ENCODE peak calls at places on chromosomes 6 and 20, in six cellular contexts. One of them, this sample, is unnamed.

GRCh38 chr6:169959129-169960002 is 207.9 kb downstream of the ERMARD start:
- DNase-seq in mammary epithelial cell: no peak
- DNase-seq in CD4-positive, alpha-beta T cell: peak
- DNase-seq in B cell: peak
- DNase-seq in fibroblast of pulmonary artery: no peak
- DNase-seq in CD8-positive, alpha-beta T cell: peak
- DNase-seq in this sample: peak

GRCh38 chr20:55535366-55535765 is 470.0 kb downstream of the CBLN4 start:
- DNase-seq in mammary epithelial cell: no peak
- DNase-seq in CD4-positive, alpha-beta T cell: no peak
- DNase-seq in B cell: no peak
- DNase-seq in fibroblast of pulmonary artery: no peak
- DNase-seq in CD8-positive, alpha-beta T cell: no peak
- DNase-seq in this sample: no peak

GRCh38 chr20:64102647-64103354 is 4.6 kb downstream of the NPBWR2 start:
- DNase-seq in mammary epithelial cell: no peak
- DNase-seq in CD4-positive, alpha-beta T cell: no peak
- DNase-seq in B cell: no peak
- DNase-seq in fibroblast of pulmonary artery: no peak
- DNase-seq in CD8-positive, alpha-beta T cell: no peak
- DNase-seq in this sample: no peak

GRCh38 chr6:161422710-161423109 is 148.8 kb upstream of the AGPAT4 start:
- DNase-seq in mammary epithelial cell: peak
- DNase-seq in CD4-positive, alpha-beta T cell: no peak
- DNase-seq in B cell: no peak
- DNase-seq in fibroblast of pulmonary artery: peak
- DNase-seq in CD8-positive, alpha-beta T cell: no peak
- DNase-seq in this sample: peak

GRCh38 chr6:131951576-131952230 is 531 bp upstream of the CCN2 start:
- DNase-seq in mammary epithelial cell: no peak
- DNase-seq in CD4-positive, alpha-beta T cell: no peak
- DNase-seq in B cell: no peak
- DNase-seq in fibroblast of pulmonary artery: peak
- DNase-seq in CD8-positive, alpha-beta T cell: no peak
- DNase-seq in this sample: no peak

GRCh38 chr6:52390361-52390727 is 28.4 kb downstream of the PAQR8 start:
- DNase-seq in mammary epithelial cell: peak
- DNase-seq in CD4-positive, alpha-beta T cell: no peak
- DNase-seq in B cell: no peak
- DNase-seq in fibroblast of pulmonary artery: peak
- DNase-seq in CD8-positive, alpha-beta T cell: peak
- DNase-seq in this sample: peak

GRCh38 chr6:54244430-54244829 is 63.8 kb upstream of the TINAG start:
- DNase-seq in mammary epithelial cell: peak
- DNase-seq in CD4-positive, alpha-beta T cell: no peak
- DNase-seq in B cell: no peak
- DNase-seq in fibroblast of pulmonary artery: peak
- DNase-seq in CD8-positive, alpha-beta T cell: no peak
- DNase-seq in this sample: peak

GRCh38 chr20:37419774-37420542 is 74.0 kb downstream of the SRC start:
- DNase-seq in mammary epithelial cell: no peak
- DNase-seq in CD4-positive, alpha-beta T cell: no peak
- DNase-seq in B cell: no peak
- DNase-seq in fibroblast of pulmonary artery: no peak
- DNase-seq in CD8-positive, alpha-beta T cell: no peak
- DNase-seq in this sample: no peak

GRCh38 chr6:37920667-37921066 is 101.1 kb downstream of the ZFAND3 start:
- DNase-seq in mammary epithelial cell: peak
- DNase-seq in CD4-positive, alpha-beta T cell: no peak
- DNase-seq in B cell: no peak
- DNase-seq in fibroblast of pulmonary artery: no peak
- DNase-seq in CD8-positive, alpha-beta T cell: no peak
- DNase-seq in this sample: peak

GRCh38 chr6:48893048-48893447 is 570.0 kb downstream of the MMUT start:
- DNase-seq in mammary epithelial cell: no peak
- DNase-seq in CD4-positive, alpha-beta T cell: no peak
- DNase-seq in B cell: no peak
- DNase-seq in fibroblast of pulmonary artery: no peak
- DNase-seq in CD8-positive, alpha-beta T cell: no peak
- DNase-seq in this sample: peak

GRCh38 chr6:114342826-114343781 is at the start of gene HS3ST5:
- DNase-seq in mammary epithelial cell: peak
- DNase-seq in CD4-positive, alpha-beta T cell: no peak
- DNase-seq in B cell: peak
- DNase-seq in fibroblast of pulmonary artery: peak
- DNase-seq in CD8-positive, alpha-beta T cell: no peak
- DNase-seq in this sample: peak

GRCh38 chr6:159720708-159721107 is 6.6 kb upstream of the WTAP start:
- DNase-seq in mammary epithelial cell: peak
- DNase-seq in CD4-positive, alpha-beta T cell: no peak
- DNase-seq in B cell: no peak
- DNase-seq in fibroblast of pulmonary artery: peak
- DNase-seq in CD8-positive, alpha-beta T cell: no peak
- DNase-seq in this sample: peak

GRCh38 chr20:6101346-6101745 is 21.5 kb downstream of the FERMT1 start:
- DNase-seq in mammary epithelial cell: peak
- DNase-seq in CD4-positive, alpha-beta T cell: no peak
- DNase-seq in B cell: no peak
- DNase-seq in fibroblast of pulmonary artery: no peak
- DNase-seq in CD8-positive, alpha-beta T cell: no peak
- DNase-seq in this sample: peak

GRCh38 chr6:110075406-110075805 is 97.3 kb downstream of the GPR6 start:
- DNase-seq in mammary epithelial cell: peak
- DNase-seq in CD4-positive, alpha-beta T cell: no peak
- DNase-seq in B cell: no peak
- DNase-seq in fibroblast of pulmonary artery: peak
- DNase-seq in CD8-positive, alpha-beta T cell: no peak
- DNase-seq in this sample: peak

GRCh38 chr6:22401206-22401605 is 104.4 kb upstream of the PRL start:
- DNase-seq in mammary epithelial cell: peak
- DNase-seq in CD4-positive, alpha-beta T cell: no peak
- DNase-seq in B cell: no peak
- DNase-seq in fibroblast of pulmonary artery: no peak
- DNase-seq in CD8-positive, alpha-beta T cell: no peak
- DNase-seq in this sample: peak

GRCh38 chr6:87421576-87421975 is 13.8 kb downstream of the CFAP206 start:
- DNase-seq in mammary epithelial cell: peak
- DNase-seq in CD4-positive, alpha-beta T cell: no peak
- DNase-seq in B cell: no peak
- DNase-seq in fibroblast of pulmonary artery: no peak
- DNase-seq in CD8-positive, alpha-beta T cell: no peak
- DNase-seq in this sample: peak

GRCh38 chr6:19879663-19880062 is 42.5 kb downstream of the ID4 start:
- DNase-seq in mammary epithelial cell: no peak
- DNase-seq in CD4-positive, alpha-beta T cell: no peak
- DNase-seq in B cell: no peak
- DNase-seq in fibroblast of pulmonary artery: no peak
- DNase-seq in CD8-positive, alpha-beta T cell: no peak
- DNase-seq in this sample: peak

GRCh38 chr6:132218063-132218696 is 183.1 kb downstream of the MOXD1 start:
- DNase-seq in mammary epithelial cell: no peak
- DNase-seq in CD4-positive, alpha-beta T cell: no peak
- DNase-seq in B cell: peak
- DNase-seq in fibroblast of pulmonary artery: peak
- DNase-seq in CD8-positive, alpha-beta T cell: no peak
- DNase-seq in this sample: peak

GRCh38 chr6:78525961-78526360 is 341.4 kb upstream of the IRAK1BP1 start:
- DNase-seq in mammary epithelial cell: no peak
- DNase-seq in CD4-positive, alpha-beta T cell: no peak
- DNase-seq in B cell: no peak
- DNase-seq in fibroblast of pulmonary artery: no peak
- DNase-seq in CD8-positive, alpha-beta T cell: no peak
- DNase-seq in this sample: no peak

DNA sequence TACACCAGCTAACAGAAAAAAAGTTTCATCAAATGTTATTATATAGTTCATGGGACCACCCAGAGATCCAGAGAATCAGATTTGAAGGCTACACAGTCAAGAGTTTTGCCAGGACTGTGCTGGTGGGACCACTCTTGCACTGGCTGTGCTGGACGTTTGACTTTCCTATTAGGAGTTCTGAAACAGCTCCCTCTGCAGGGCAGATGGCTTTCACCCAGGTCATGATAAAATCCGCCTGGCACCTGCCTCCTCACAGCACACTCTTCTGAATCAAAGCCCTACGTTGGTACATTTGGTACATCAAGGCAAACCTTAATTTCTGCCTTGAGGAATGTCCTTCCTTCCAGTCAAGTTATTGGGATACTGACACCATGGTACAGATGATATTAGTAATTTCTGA is 302.1 kb downstream of the ZNF217 start:
- DNase-seq in mammary epithelial cell: no peak
- DNase-seq in CD4-positive, alpha-beta T cell: no peak
- DNase-seq in B cell: no peak
- DNase-seq in fibroblast of pulmonary artery: no peak
- DNase-seq in CD8-positive, alpha-beta T cell: no peak
- DNase-seq in this sample: no peak
- TF ChIP-seq CTCF in mammary epithelial cell: peak
- TF ChIP-seq CTCF in CD4-positive, alpha-beta T cell: no peak
- TF ChIP-seq CTCF in B cell: no peak
- TF ChIP-seq CTCF in fibroblast of pulmonary artery: peak
- TF ChIP-seq CTCF in CD8-positive, alpha-beta T cell: no peak
- TF ChIP-seq CTCF in this sample: no peak

GRCh38 chr6:39091163-39091562 is 23.8 kb downstream of the SAYSD1 start:
- DNase-seq in mammary epithelial cell: peak
- DNase-seq in CD4-positive, alpha-beta T cell: no peak
- DNase-seq in B cell: no peak
- DNase-seq in fibroblast of pulmonary artery: no peak
- DNase-seq in CD8-positive, alpha-beta T cell: no peak
- DNase-seq in this sample: peak

GRCh38 chr6:39088331-39088730 is 26.7 kb downstream of the SAYSD1 start:
- DNase-seq in mammary epithelial cell: no peak
- DNase-seq in CD4-positive, alpha-beta T cell: no peak
- DNase-seq in B cell: no peak
- DNase-seq in fibroblast of pulmonary artery: peak
- DNase-seq in CD8-positive, alpha-beta T cell: no peak
- DNase-seq in this sample: peak

GRCh38 chr6:39087197-39087596 is 27.8 kb downstream of the SAYSD1 start:
- DNase-seq in mammary epithelial cell: no peak
- DNase-seq in CD4-positive, alpha-beta T cell: no peak
- DNase-seq in B cell: no peak
- DNase-seq in fibroblast of pulmonary artery: no peak
- DNase-seq in CD8-positive, alpha-beta T cell: no peak
- DNase-seq in this sample: no peak

GRCh38 chr6:39092124-39092523 is 22.9 kb downstream of the SAYSD1 start:
- DNase-seq in mammary epithelial cell: no peak
- DNase-seq in CD4-positive, alpha-beta T cell: no peak
- DNase-seq in B cell: no peak
- DNase-seq in fibroblast of pulmonary artery: no peak
- DNase-seq in CD8-positive, alpha-beta T cell: no peak
- DNase-seq in this sample: no peak

DNA sequence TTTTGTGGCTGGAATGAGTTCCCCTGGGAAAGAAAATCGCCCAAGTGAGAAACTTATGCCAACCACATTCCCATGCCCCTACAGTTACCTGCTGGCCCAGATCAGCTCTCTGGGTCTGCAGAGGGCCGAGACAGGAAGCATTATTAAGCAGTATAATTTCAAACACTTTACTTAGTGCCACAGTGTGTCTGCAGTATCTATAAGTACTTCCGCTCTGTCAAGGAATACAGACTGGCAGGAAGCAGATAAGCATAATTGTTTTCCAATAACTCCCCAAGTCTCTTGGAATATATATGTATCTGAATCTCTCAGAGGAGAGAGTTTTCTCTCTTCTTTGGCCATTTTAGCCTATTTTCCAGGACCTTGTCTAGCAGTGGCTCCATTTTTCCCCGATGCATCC is 24.9 kb downstream of the SAYSD1 start:
- DNase-seq in mammary epithelial cell: no peak
- DNase-seq in CD4-positive, alpha-beta T cell: no peak
- DNase-seq in B cell: no peak
- DNase-seq in fibroblast of pulmonary artery: no peak
- DNase-seq in CD8-positive, alpha-beta T cell: no peak
- DNase-seq in this sample: no peak
- TF ChIP-seq CTCF in mammary epithelial cell: no peak
- TF ChIP-seq CTCF in CD4-positive, alpha-beta T cell: no peak
- TF ChIP-seq CTCF in B cell: no peak
- TF ChIP-seq CTCF in fibroblast of pulmonary artery: no peak
- TF ChIP-seq CTCF in CD8-positive, alpha-beta T cell: no peak
- TF ChIP-seq CTCF in this sample: no peak

GRCh38 chr6:130152908-130153510 is 69.7 kb downstream of the SAMD3 start:
- DNase-seq in mammary epithelial cell: no peak
- DNase-seq in CD4-positive, alpha-beta T cell: no peak
- DNase-seq in B cell: no peak
- DNase-seq in fibroblast of pulmonary artery: no peak
- DNase-seq in CD8-positive, alpha-beta T cell: no peak
- DNase-seq in this sample: no peak

GRCh38 chr6:130150906-130151305 is 71.8 kb downstream of the SAMD3 start:
- DNase-seq in mammary epithelial cell: no peak
- DNase-seq in CD4-positive, alpha-beta T cell: no peak
- DNase-seq in B cell: no peak
- DNase-seq in fibroblast of pulmonary artery: no peak
- DNase-seq in CD8-positive, alpha-beta T cell: no peak
- DNase-seq in this sample: no peak

GRCh38 chr6:130143709-130144108 is 79.0 kb downstream of the SAMD3 start:
- DNase-seq in mammary epithelial cell: peak
- DNase-seq in CD4-positive, alpha-beta T cell: no peak
- DNase-seq in B cell: no peak
- DNase-seq in fibroblast of pulmonary artery: peak
- DNase-seq in CD8-positive, alpha-beta T cell: no peak
- DNase-seq in this sample: peak

GRCh38 chr6:130147151-130147550 is 75.6 kb downstream of the SAMD3 start:
- DNase-seq in mammary epithelial cell: no peak
- DNase-seq in CD4-positive, alpha-beta T cell: no peak
- DNase-seq in B cell: no peak
- DNase-seq in fibroblast of pulmonary artery: no peak
- DNase-seq in CD8-positive, alpha-beta T cell: no peak
- DNase-seq in this sample: no peak

GRCh38 chr6:130148181-130148580 is 74.6 kb downstream of the SAMD3 start:
- DNase-seq in mammary epithelial cell: no peak
- DNase-seq in CD4-positive, alpha-beta T cell: no peak
- DNase-seq in B cell: no peak
- DNase-seq in fibroblast of pulmonary artery: no peak
- DNase-seq in CD8-positive, alpha-beta T cell: no peak
- DNase-seq in this sample: peak
- TF ChIP-seq CTCF in mammary epithelial cell: peak
- TF ChIP-seq CTCF in CD4-positive, alpha-beta T cell: no peak
- TF ChIP-seq CTCF in B cell: peak
- TF ChIP-seq CTCF in fibroblast of pulmonary artery: no peak
- TF ChIP-seq CTCF in CD8-positive, alpha-beta T cell: no peak
- TF ChIP-seq CTCF in this sample: peak

DNA sequence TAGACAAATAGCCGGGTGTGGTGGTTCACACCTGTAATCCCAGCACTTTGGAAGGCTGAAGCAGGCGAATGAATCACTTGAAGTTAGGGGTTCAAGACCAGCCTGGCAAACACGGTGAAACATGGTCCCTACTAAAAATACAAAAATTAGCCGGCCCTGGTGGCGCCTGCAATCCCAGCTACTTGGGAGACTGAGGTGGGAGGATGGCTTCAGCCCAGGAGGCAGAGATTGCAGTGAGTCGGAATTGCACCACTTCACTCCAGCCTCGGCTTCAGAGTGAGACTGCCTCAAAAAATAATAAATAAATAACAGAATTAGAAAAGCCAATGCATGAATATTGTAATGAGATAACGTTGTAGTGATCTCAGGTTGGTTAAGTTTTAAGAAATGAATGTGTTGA is 61.3 kb downstream of the RFX6 start:
- DNase-seq in mammary epithelial cell: no peak
- DNase-seq in CD4-positive, alpha-beta T cell: no peak
- DNase-seq in B cell: no peak
- DNase-seq in fibroblast of pulmonary artery: no peak
- DNase-seq in CD8-positive, alpha-beta T cell: no peak
- DNase-seq in this sample: no peak
- TF ChIP-seq CTCF in mammary epithelial cell: no peak
- TF ChIP-seq CTCF in CD4-positive, alpha-beta T cell: no peak
- TF ChIP-seq CTCF in B cell: no peak
- TF ChIP-seq CTCF in fibroblast of pulmonary artery: no peak
- TF ChIP-seq CTCF in CD8-positive, alpha-beta T cell: no peak
- TF ChIP-seq CTCF in this sample: no peak

This sample was measured in epithelial cell of esophagus.